ENCODE peak calls at places on chromosomes 12 and 14, in ten cellular contexts. D, E, T, I, P, A, W, S, M and G are unnamed samples.

GRCh38 chr12:121872546-121873223 is 14.0 kb upstream of the HPD start:
- DNase-seq in E (peak; percentile 31), S (peak; percentile 49), D (no peak), I (no peak), T (no peak), M (peak; percentile 69), P (peak; percentile 86), W (no peak), A (no peak), G (peak; percentile 96)

GRCh38 chr12:122022393-122023338 is 982 bp downstream of the BCL7A start:
- DNase-seq in E (peak; percentile 32), A (no peak), M (peak; percentile 31), T (peak; percentile 79), P (peak; percentile 59), W (no peak), I (no peak), D (no peak), S (no peak), G (peak; percentile 30)

GRCh38 chr12:53591301-53592206 is 34.6 kb downstream of the ATF7 start:
- DNase-seq in P (no peak), I (no peak), M (peak; percentile 33), T (peak; percentile 20), E (no peak), A (no peak), S (no peak), W (no peak), D (no peak), G (no peak)

GRCh38 chr12:77116277-77116676 is 50.9 kb upstream of the E2F7 start:
- DNase-seq in P (no peak), M (no peak), I (no peak), S (no peak), E (no peak), W (no peak), T (no peak), D (no peak), A (no peak), G (no peak)

GRCh38 chr14:58738876-58739275 is 101.1 kb downstream of the DACT1 start:
- DNase-seq in M (no peak), W (no peak), D (no peak), T (no peak), I (no peak), A (no peak), P (no peak), E (no peak), S (no peak), G (no peak)

GRCh38 chr14:64632056-64632455 is 72.2 kb upstream of the PLEKHG3 start:
- DNase-seq in S (no peak), T (no peak), D (no peak), P (no peak), A (no peak), E (no peak), W (no peak), M (no peak), I (no peak), G (no peak)

GRCh38 chr12:27610380-27610779 is 85.9 kb upstream of the REP15 start:
- DNase-seq in P (no peak), M (no peak), I (no peak), E (no peak), T (no peak), A (no peak), W (no peak), S (no peak), D (no peak), G (peak; percentile 55)

GRCh38 chr12:116528498-116528897 is 30.7 kb upstream of the MAP1LC3B2 start:
- DNase-seq in W (no peak), D (no peak), E (no peak), P (no peak), S (no peak), M (no peak), A (no peak), T (no peak), I (no peak), G (no peak)

DNA sequence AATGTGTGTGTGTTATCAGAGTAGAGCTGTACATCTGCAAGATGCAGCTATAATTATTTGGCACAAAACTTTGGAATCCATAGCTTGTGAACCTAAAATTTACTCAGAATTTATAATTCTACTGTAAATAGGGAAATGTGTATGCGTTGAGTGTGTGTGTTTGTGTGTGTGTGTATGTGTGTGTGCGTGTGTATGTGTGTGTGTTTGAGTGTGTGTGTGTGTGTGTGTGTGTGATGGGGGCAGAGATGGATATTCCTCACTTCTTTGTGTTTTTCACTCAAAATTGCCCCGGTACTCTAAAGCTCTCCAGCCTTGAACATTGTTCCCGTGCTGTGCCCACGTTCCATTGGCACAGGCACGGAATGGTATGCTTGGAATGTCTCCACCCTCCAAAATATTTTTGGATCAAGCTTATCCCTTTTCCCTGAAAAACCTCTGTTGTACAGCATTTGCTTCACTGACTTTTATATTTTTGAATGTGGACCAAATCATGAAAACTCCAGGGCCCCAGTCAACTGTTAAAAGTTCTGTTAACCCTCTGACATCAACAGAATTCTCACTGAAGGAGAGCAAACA is 150.3 kb upstream of the BMP4 start:
- DNase-seq in A (no peak), T (peak; percentile 24), D (no peak), I (no peak), E (no peak), W (no peak), S (no peak), M (no peak), P (no peak), G (peak; percentile 71)
- H3K4me1 ChIP-seq in A (no peaks in the 10 kb centered on the region), T (no peaks in the 10 kb centered on the region), D (no peaks in the 10 kb centered on the region), I (peaks cover 31% of the 10 kb centered on the region), E (peaks cover 21% of the 10 kb centered on the region), W (no peaks in the 10 kb centered on the region), S (no peaks in the 10 kb centered on the region), M (no peaks in the 10 kb centered on the region), P (peaks cover 7% of the 10 kb centered on the region), G (no peaks in the 10 kb centered on the region)

GRCh38 chr12:54628186-54628846 is 6.4 kb downstream of the LACRT start:
- DNase-seq in I (no peak), M (no peak), S (no peak), E (no peak), T (no peak), A (no peak), P (no peak), W (no peak), D (no peak), G (no peak)

GRCh38 chr12:54634795-54635194 is at the start of gene LACRT:
- DNase-seq in S (no peak), M (no peak), I (no peak), W (no peak), A (no peak), T (no peak), D (no peak), P (no peak), E (no peak), G (no peak)

GRCh38 chr12:54631988-54632728 is 2.5 kb downstream of the LACRT start:
- DNase-seq in S (no peak), A (no peak), D (no peak), M (no peak), W (no peak), E (no peak), I (no peak), P (no peak), T (peak; percentile 42), G (no peak)

GRCh38 chr12:54629925-54630324 is 4.8 kb downstream of the LACRT start:
- DNase-seq in M (no peak), T (no peak), I (no peak), D (no peak), A (no peak), S (no peak), E (no peak), P (no peak), W (no peak), G (no peak)

GRCh38 chr12:54631551-54631950 is 3.1 kb downstream of the LACRT start:
- DNase-seq in E (no peak), M (no peak), I (no peak), T (no peak), D (no peak), A (no peak), S (no peak), P (no peak), W (no peak), G (no peak)
- H3K27me3 ChIP-seq in E (peaks cover 74% of the 10 kb centered on the region), M (no peaks in the 10 kb centered on the region), I (no peaks in the 10 kb centered on the region), T (no peaks in the 10 kb centered on the region), D (no peaks in the 10 kb centered on the region), A (peaks cover 17% of the 10 kb centered on the region), S (no peaks in the 10 kb centered on the region), P (peaks cover 44% of the 10 kb centered on the region), W (no peaks in the 10 kb centered on the region), G (no peaks in the 10 kb centered on the region)

GRCh38 chr14:71049435-71050147 is 142.3 kb downstream of the PCNX1 start:
- DNase-seq in P (no peak), M (no peak), D (no peak), T (no peak), E (no peak), I (no peak), S (no peak), A (no peak), W (no peak), G (peak; percentile 52)

GRCh38 chr14:71054706-71055105 is 147.4 kb downstream of the PCNX1 start:
- DNase-seq in E (no peak), S (no peak), D (no peak), I (no peak), M (no peak), P (no peak), A (no peak), W (no peak), T (no peak), G (no peak)

GRCh38 chr14:71048393-71048792 is 141.1 kb downstream of the PCNX1 start:
- DNase-seq in P (no peak), D (no peak), I (no peak), S (no peak), M (no peak), W (no peak), T (no peak), A (no peak), E (no peak), G (no peak)

GRCh38 chr14:71056168-71056567 is 148.9 kb downstream of the PCNX1 start:
- DNase-seq in S (no peak), T (no peak), E (no peak), W (no peak), P (no peak), M (no peak), A (no peak), D (no peak), I (no peak), G (no peak)

DNA sequence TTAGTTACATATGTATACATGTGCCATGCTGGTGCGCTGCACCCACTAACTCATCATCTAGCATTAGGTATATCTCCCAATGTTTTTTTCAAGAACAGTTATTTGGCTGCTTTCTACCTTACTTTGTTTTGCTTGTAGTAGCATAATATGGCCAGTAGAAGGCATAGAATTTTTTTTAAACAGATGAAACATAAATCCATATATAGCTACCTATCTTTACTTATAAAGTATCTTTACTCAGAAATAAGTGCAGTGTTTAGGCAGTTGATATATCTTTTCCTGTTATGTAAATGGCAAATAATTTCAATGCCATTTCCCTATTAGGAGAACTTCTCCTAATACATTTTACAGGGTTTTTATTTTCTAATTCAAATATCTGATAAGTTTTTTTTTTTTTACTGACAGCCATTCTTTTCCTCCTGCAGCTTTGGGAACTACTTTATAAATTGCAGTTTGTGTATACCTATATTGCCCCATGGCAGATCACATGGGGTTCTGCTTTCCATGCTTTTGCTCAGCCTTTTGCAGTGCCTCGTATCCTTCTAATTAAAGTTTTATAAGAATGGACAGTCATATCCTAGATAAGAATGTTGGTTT is 143.1 kb downstream of the PCNX1 start:
- DNase-seq in S (no peak), M (no peak), D (no peak), E (no peak), P (no peak), I (no peak), T (no peak), W (no peak), A (no peak), G (no peak)
- TF ChIP-seq CTCF in S (no peak), M (no peak), D (peak; percentile 19), E (peak; percentile 43), P (peak; percentile 31), I (peak; percentile 27), T (peak; percentile 43), W (peak; percentile 42), A (no peak), G (peak; percentile 41)

DNA sequence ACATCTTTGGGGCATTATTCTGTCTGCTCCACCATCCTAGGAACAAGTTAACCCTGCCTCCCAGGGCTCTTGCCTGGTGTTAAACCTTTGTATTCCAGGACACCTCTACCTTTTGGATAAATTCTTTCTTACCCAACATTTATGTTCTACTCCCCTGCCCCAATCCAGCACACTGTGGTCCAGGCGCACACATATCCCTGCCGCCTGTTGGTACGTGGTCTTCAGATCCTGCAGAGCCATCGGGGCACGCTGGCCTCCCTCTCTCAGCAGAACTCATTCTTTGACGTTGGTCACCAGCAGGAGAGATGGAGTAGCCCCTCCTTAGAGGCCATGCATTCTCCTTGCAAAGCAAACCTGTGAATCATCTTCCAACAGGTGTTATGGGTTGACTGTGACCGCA is 5.1 kb upstream of the TMEM179 start:
- DNase-seq in T (no peak), I (no peak), A (peak; percentile 2), D (no peak), S (no peak), W (no peak), P (no peak), M (no peak), E (no peak), G (no peak)
- H3K4me1 ChIP-seq in T (peaks cover 7% of the 10 kb centered on the region), I (no peaks in the 10 kb centered on the region), A (no peaks in the 10 kb centered on the region), D (no peaks in the 10 kb centered on the region), S (no peaks in the 10 kb centered on the region), W (no peaks in the 10 kb centered on the region), P (no peaks in the 10 kb centered on the region), M (no peaks in the 10 kb centered on the region), E (no peaks in the 10 kb centered on the region), G (no peaks in the 10 kb centered on the region)